ENCODE peak calls at places on chromosomes 16 and 17, in seven cellular contexts. C, H, Q, P, X, I and J are unnamed samples.

GRCh38 chr16:30096862-30097563 is 1.0 kb upstream of the YPEL3 start:
- DNase-seq in P (peak; percentile 31), C (no peak), H (no peak), Q (no peak), X (no peak), I (peak; percentile 15), J (no peak)

GRCh38 chr17:80845863-80846671 is 145.6 kb upstream of the CHMP6 start:
- DNase-seq in H (no peak), X (peak; percentile 77), I (no peak), C (no peak), Q (no peak), P (peak; percentile 91), J (no peak)

GRCh38 chr17:33874617-33875060 is 380.4 kb upstream of the CCL2 start:
- DNase-seq in I (no peak), X (no peak), Q (no peak), P (no peak), C (peak; percentile 20), H (no peak), J (no peak)

GRCh38 chr16:35574454-35575431 is 2115.3 kb downstream of the TP53TG3F start:
- DNase-seq in Q (no peak), H (no peak), I (no peak), X (no peak), C (no peak), P (no peak), J (no peak)

GRCh38 chr17:82802141-82802540 is 37.7 kb downstream of the ZNF750 start:
- DNase-seq in H (no peak), I (no peak), P (no peak), Q (no peak), X (no peak), C (no peak), J (no peak)

GRCh38 chr17:52106638-52107261 is 51.8 kb downstream of the CA10 start:
- DNase-seq in X (peak; percentile 18), I (peak; percentile 25), C (peak; percentile 57), P (peak; percentile 43), Q (peak; percentile 71), H (peak; percentile 72), J (no peak)

GRCh38 chr17:65013613-65014391 is 42.7 kb downstream of the GNA13 start:
- DNase-seq in Q (no peak), H (no peak), C (no peak), P (no peak), X (no peak), I (peak; percentile 84), J (no peak)

GRCh38 chr17:77526259-77526711 is 385.5 kb downstream of the SEC14L1 start:
- DNase-seq in X (no peak), P (no peak), Q (no peak), H (no peak), I (no peak), C (no peak), J (no peak)

GRCh38 chr16:12323007-12323699 is 346.6 kb downstream of the SNX29 start:
- DNase-seq in C (no peak), H (no peak), P (peak; percentile 85), I (no peak), X (no peak), Q (no peak), J (no peak)

GRCh38 chr16:71467810-71468209 is 5.8 kb upstream of the ZNF23 start:
- DNase-seq in P (peak; percentile 50), Q (peak; percentile 43), H (peak; percentile 81), I (peak; percentile 27), X (no peak), C (no peak), J (no peak)

GRCh38 chr17:3963214-3964201 is 729 bp downstream of the ATP2A3 start:
- DNase-seq in C (no peak), X (no peak), P (peak; percentile 95), H (peak; percentile 21), Q (peak; percentile 19), I (no peak), J (no peak)
- H3K4me3 ChIP-seq in C (peak overlapping the region; percentile 52), X (peak overlapping the region; percentile 45), P (peak overlapping the region; percentile 87), H (no peak overlapping the region), Q (peak overlapping the region; percentile 37), I (no peak overlapping the region), J (peak overlapping the region; percentile 22)

GRCh38 chr16:27237229-27238015 is 31.1 kb downstream of the NSMCE1 start:
- DNase-seq in I (no peak), H (no peak), C (no peak), P (peak; percentile 53), X (no peak), Q (no peak), J (peak; percentile 19)
- H3K27ac ChIP-seq in I (no peak overlapping the region), H (no peak overlapping the region), C (peak overlapping the region; percentile 73), P (peak overlapping the region; percentile 36), X (peak overlapping the region; percentile 58), Q (peak overlapping the region; percentile 54), J (peak overlapping the region; percentile 86)

GRCh38 chr16:67663151-67663876 is 2.6 kb downstream of the PARD6A start:
- DNase-seq in X (no peak), I (no peak), P (peak; percentile 35), Q (no peak), H (no peak), C (no peak), J (no peak)
- TF ChIP-seq CTCF in X (no peak), I (peak; percentile 30), P (peak; percentile 64), Q (no peak), H (peak; percentile 39), C (no peak), J (no peak)

DNA sequence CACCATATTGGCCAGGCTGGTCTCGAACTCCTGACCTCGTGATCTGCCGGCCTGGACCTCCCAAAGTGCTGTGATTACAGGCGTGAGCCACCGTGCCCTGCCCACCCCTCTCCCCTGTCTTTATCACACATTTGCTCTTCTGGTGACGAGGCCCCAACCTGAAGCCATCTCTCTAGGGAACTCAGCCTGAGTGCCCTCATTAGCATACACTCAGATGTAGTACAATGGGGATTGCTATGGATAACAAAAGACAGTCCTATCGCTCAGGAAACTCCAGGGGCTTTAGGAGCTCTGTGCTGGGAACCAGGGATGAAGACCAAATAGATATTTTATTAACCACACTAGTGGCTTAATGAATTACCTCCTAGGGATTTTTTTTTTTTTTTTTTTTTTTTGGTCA is 100.7 kb downstream of the MARF1 start:
- DNase-seq in I (no peak), P (no peak), Q (no peak), X (no peak), C (no peak), H (no peak), J (no peak)
- H3K4me3 ChIP-seq in I (no peak overlapping the region), P (no peak overlapping the region), Q (no peak overlapping the region), X (no peak overlapping the region), C (no peak overlapping the region), H (no peak overlapping the region), J (no peak overlapping the region)

DNA sequence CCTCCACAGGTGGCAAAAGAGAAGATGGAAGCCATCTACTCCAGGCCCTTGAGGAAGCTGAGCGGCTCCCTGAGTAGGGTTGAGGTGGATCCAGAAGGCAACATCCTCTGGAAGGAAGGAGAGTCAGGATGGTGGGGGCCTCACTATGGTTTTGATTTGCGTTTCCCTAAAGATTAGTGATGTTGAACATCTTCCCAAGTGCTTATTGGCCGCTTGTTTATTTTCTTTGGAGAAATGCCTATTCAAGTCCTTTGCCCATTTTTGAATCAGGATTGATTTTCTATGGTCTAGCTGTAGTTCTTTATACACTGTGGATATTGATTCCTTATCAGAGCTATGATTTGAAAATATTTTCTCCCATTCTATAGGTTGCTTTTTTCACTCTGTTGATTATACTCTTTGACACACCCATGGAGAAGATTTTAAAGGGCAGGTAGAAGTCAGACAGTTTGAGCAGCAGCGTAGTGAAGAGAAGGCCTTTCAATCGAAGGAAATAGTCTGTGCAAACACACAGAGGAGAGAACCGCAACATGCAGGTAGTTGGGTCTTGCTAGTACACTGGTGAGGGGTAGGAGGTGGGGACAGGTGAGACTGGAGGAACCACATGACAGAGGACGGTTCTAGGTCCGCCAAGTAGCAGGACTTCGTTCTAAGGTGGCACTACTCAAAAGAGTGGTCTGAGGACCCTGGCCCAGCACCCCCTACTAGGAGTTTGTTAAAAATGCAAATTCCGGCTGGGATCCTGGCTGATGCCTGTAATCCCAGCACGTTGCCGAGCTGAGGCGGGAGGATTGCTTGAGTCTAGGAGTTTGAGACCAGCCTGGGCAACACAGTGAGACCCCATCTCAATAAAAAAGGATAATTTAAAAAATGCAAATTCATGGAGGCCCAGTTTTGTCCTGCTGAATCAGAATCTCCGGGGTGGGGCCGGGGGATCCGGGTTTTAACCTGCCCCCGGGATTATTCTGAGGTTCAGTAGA is 58.9 kb downstream of the WSB1 start:
- DNase-seq in H (no peak), I (no peak), C (no peak), Q (no peak), X (no peak), P (no peak), J (no peak)
- H3K27ac ChIP-seq in H (no peak overlapping the region), I (peak overlapping the region; percentile 78), C (peak overlapping the region; percentile 93), Q (peak overlapping the region; percentile 91), X (peak overlapping the region; percentile 87), P (no peak overlapping the region), J (peak overlapping the region; percentile 93)